ENCODE peak calls at places on chromosomes 2 and 18, in four cellular contexts. B is RWPE1, D is spleen, N is A549. F is an unnamed sample.

GRCh38 chr2:54582987-54583386 is 126.9 kb downstream of the SPTBN1 start:
- DNase-seq in B (no peak), D (no peak), N (no peak), F (no peak)

GRCh38 chr18:30175061-30175574 is 867.4 kb downstream of the DSC3 start:
- DNase-seq in B (no peak), D (peak), N (no peak), F (no peak)

GRCh38 chr2:231930601-231931281 is 4.5 kb upstream of the NPPC start:
- DNase-seq in D (peak), B (no peak), N (no peak), F (no peak)

GRCh38 chr2:201643216-201643651 is at the start of gene TMEM237:
- DNase-seq in D (peak), N (peak), B (peak), F (peak)

GRCh38 chr2:222903234-222904220 is 42.7 kb downstream of the ACSL3 start:
- DNase-seq in N (peak), D (no peak), B (peak), F (no peak)

GRCh38 chr18:60215432-60215831 is 157.1 kb downstream of the MC4R start:
- DNase-seq in N (no peak), D (no peak), B (no peak), F (no peak)

GRCh38 chr2:2662037-2662846 is 331.2 kb upstream of the MYT1L start:
- DNase-seq in B (no peak), D (no peak), N (no peak), F (no peak)

GRCh38 chr2:227826563-227826962 is 12.9 kb downstream of the CCL20 start:
- DNase-seq in D (no peak), N (no peak), B (no peak), F (no peak)

GRCh38 chr2:123157016-123157415 is 868.1 kb upstream of the CNTNAP5 start:
- DNase-seq in N (no peak), D (no peak), B (no peak), F (no peak)

GRCh38 chr2:240503375-240503774 is 54.4 kb downstream of the ANKMY1 start:
- DNase-seq in D (peak), N (no peak), B (no peak), F (no peak)

GRCh38 chr2:213792045-213792444 is 507.8 kb downstream of the SPAG16 start:
- DNase-seq in N (no peak), B (no peak), D (no peak), F (no peak)

GRCh38 chr2:8409461-8410260 is 272.2 kb upstream of the ID2 start:
- DNase-seq in N (no peak), D (no peak), B (no peak), F (no peak)

GRCh38 chr18:59729781-59730180 is 32.6 kb upstream of the CCBE1 start:
- DNase-seq in N (peak), B (peak), D (no peak), F (no peak)

GRCh38 chr18:44723366-44723765 is 42.7 kb downstream of the SETBP1 start:
- DNase-seq in B (no peak), N (no peak), D (no peak), F (no peak)

GRCh38 chr18:10343778-10344177 is 110.7 kb upstream of the APCDD1 start:
- DNase-seq in D (no peak), B (no peak), N (no peak), F (no peak)

GRCh38 chr18:13513015-13513414 is 213.3 kb downstream of the FAM210A start:
- DNase-seq in N (no peak), B (no peak), D (no peak), F (no peak)

GRCh38 chr2:169849710-169850109 is 22.5 kb downstream of the UBR3 start:
- DNase-seq in N (no peak), B (no peak), D (no peak), F (no peak)

GRCh38 chr2:217749009-217749408 is 253.8 kb downstream of the TNS1 start:
- DNase-seq in D (no peak), N (no peak), B (no peak), F (no peak)
- H3K27ac ChIP-seq in D (no peak), N (no peak), B (no peak), F (no peak)

DNA sequence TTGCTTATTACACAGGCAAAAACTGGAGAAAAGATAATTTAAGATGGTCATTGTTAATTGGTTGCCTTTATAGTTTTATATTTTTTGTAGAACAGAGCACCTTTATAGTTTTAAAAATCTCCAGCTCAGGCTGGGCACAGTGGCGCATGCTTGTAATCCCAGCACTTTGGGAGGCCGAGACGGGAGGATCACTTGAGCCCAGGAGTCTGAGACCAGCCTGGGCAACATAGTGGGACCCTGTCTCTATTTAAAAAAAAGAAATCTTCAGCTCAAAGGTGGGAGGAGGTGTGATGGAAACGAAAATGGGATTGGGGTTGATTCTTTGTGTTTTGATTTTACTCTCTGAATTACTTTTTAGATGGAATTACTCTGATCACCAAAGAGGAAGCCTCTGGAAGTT is 85.4 kb downstream of the XRCC5 start:
- DNase-seq in D (no peak), N (no peak), B (no peak), F (no peak)
- H3K27ac ChIP-seq in D (no peak), N (no peak), B (no peak), F (no peak)

GRCh38 chr2:17793293-17793692 is 23.0 kb upstream of the MSGN1 start:
- DNase-seq in N (no peak), D (no peak), B (no peak), F (no peak)
- H3K27ac ChIP-seq in N (no peak), D (no peak), B (no peak), F (no peak)

DNA sequence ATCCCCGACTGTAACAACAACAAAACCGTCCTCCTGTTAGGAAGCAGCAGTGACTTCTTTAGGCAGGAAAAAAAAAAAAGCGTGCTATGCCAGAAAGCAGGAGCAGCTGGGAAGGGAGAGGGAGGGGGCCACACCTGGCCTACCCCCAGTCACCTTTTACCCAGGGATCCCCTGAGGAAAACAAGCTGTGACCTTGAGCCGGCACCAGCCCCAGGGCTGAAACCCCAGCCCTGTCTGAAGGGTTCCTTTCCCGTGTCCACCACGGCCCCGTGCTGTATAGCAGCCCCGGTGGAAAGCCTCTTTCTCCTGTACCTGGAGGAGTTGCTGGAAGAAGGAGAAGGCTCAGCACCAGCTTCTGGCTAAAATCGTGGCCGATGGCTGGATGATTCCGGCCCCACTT is 55.1 kb downstream of the HPCAL1 start:
- DNase-seq in D (no peak), B (no peak), N (no peak), F (no peak)
- H3K27ac ChIP-seq in D (no peak), B (no peak), N (no peak), F (no peak)

DNA sequence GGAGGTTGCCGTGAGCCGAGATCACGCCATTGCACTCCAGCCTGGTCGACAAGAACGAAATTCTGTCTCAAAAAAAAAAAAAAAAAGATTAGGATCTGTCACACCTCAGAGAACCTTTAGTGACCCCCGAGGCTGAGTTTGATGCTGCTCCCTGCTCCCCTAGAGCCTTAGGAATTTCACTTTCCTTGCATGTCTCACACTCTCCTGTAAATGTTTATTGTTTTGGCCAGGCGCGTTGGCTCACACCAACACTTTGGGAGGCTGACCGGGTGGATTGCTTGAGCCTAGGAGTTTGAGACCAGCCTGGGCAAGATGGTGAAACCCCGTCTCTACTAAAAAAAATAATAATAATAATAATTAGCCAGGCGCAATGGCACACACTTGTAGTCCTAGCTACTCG is 31.5 kb downstream of the SRSF7 start:
- DNase-seq in N (no peak), D (no peak), B (no peak), F (no peak)
- H3K27ac ChIP-seq in N (no peak), D (no peak), B (peak), F (no peak)

DNA sequence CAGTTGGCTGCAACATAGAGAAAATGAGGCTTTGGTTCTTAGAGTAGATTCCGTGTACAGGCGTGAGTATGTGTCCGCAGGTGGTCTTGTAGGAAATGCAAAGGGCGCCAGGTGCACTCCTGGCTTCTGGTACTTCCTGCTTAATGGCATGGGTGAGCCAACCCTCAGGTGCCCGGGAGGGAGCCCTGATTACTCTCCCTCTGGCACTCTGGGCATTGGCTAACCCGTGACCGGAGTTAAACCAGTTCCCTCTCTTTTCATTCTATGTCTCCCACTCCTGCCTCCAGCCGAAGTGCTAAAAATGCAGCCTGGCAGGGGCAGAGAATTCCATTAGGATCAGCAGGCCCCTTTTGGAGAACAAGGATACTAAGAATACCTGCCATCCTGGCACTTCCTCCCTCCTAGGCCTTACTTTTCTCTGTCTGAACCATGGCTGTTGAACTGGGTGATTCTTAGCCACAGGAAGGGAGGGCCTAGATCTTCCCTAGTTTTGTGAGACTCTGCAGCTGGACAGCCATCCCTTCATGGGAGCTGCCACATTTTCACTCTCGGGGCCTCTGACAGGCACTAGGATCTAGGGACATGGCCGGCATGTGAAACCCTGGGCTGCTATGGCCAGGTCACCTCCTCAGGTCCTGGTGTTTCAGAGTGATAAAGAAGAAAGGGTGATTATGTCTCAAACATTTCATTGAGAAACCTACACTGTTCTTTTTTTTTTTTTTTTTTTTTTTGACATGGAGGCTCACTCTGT is 6.5 kb downstream of the MERTK start:
- DNase-seq in N (no peak), D (no peak), B (no peak), F (no peak)
- H3K27ac ChIP-seq in N (no peak), D (peak), B (no peak), F (no peak)

DNA sequence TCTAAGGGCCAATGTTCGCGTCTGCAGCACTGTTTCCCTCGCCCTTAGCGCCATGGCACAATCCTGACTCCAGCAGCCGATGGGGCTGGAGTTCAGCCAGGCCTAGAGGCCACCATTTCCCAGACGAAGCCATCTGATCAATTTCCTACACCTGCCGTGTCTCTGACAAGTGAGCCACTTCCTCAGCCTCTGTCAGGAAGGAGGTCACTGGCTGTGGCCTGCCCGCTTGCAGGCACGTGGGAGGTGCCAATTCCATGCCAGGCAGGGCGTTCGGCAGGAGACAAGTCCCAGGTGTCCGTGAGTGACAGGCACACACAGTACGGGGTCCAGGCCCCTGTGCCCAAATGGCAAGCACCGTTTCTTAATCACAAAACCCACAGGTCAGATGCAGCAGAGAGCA is 234.5 kb downstream of the TWIST2 start:
- DNase-seq in B (no peak), N (no peak), D (no peak), F (no peak)
- H3K27ac ChIP-seq in B (no peak), N (no peak), D (no peak), F (no peak)